ENCODE peak calls at places on chromosomes 1 and 21, in six cellular contexts. H is progenitor cell of endocrine pancreas; L is left ventricle myocardium inferior; T is CD8-positive, alpha-beta T cell; F is A549; B is HFFc6. M is an unnamed sample.

GRCh38 chr1:31029031-31029430 is 36.5 kb downstream of the PUM1 start:
- DNase-seq in H (no peak), B (no peak), T (no peak), L (no peak), F (no peak), M (no peak)

GRCh38 chr1:165350861-165351260 is 5.7 kb downstream of the LMX1A start:
- DNase-seq in F (no peak), T (no peak), B (no peak), L (no peak), H (no peak), M (no peak)

GRCh38 chr1:7616953-7617352 is 154.1 kb upstream of the VAMP3 start:
- DNase-seq in F (no peak), H (no peak), L (peak; percentile 62), B (no peak), T (no peak), M (no peak)

GRCh38 chr1:187877220-187877619 is 1048.5 kb downstream of the PLA2G4A start:
- DNase-seq in F (no peak), H (no peak), L (no peak), B (no peak), T (no peak), M (no peak)

GRCh38 chr1:156276532-156276931 is 6.1 kb downstream of the SMG5 start:
- DNase-seq in B (no peak), T (no peak), H (no peak), L (no peak), F (no peak), M (no peak)

GRCh38 chr1:156643266-156644092 is 1.6 kb downstream of the BCAN start:
- DNase-seq in L (no peak), H (no peak), T (no peak), F (no peak), B (no peak), M (peak; percentile 79)

GRCh38 chr1:94772230-94772641 is 47.9 kb upstream of the SLC44A3 start:
- DNase-seq in T (no peak), F (no peak), L (no peak), B (no peak), H (no peak), M (no peak)

GRCh38 chr1:205619376-205619775 is 12.4 kb downstream of the ELK4 start:
- DNase-seq in H (no peak), T (no peak), L (no peak), F (no peak), B (no peak), M (no peak)

GRCh38 chr1:167103236-167103894 is 9.5 kb downstream of the STYXL2 start:
- DNase-seq in L (no peak), B (no peak), T (no peak), F (no peak), H (no peak), M (no peak)

GRCh38 chr1:78114034-78114956 is 68.5 kb downstream of the GIPC2 start:
- DNase-seq in H (peak; percentile 33), L (no peak), B (peak; percentile 74), T (peak; percentile 22), F (peak; percentile 48), M (peak; percentile 58)

DNA sequence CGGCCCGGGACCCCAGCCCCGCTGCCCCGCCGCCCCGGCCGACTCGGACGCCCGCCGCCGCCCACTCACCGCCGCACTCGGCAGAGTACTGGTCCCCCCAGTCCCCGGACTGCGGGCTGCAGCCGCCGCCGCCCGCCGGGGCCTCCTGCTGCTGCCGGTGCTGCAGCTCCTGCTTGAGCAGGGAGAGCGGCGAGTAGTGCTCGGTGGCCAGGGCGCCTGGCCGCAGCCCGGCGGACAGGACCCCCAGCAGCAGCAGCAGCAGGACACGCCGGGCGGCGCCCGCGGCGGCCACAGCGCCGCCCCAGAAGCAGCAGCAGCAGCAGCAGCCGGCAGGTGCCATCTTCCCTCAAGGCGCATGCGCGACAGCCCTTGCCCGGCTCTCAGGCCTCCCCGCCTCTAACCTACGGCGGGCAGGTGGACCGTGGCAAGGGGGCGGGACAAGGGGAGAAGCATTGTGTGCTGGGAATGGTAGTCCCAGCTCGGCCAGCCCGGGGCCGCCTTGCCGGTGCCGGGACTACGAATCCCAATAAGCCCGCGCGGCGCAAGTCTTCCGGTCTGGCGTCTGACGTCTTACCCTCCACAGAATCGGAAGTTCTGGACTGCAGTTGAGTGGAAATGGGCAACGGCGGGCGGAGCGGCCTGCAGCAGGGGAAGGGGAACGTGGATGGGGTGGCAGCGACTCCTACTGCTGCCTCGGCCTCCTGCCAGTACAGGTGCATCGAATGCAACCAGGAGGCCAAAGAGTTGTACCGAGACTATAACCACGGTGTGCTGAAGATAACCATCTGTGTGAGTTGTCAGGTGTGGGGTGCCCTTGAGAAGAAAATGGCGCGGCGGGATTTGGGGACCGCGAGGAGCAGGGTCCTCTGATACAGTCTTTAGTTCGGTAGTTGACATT is at the start of the genes ARV1 and TTC13:
- DNase-seq in L (peak; percentile 99), T (peak; percentile 96), H (peak; percentile 98), B (peak; percentile 98), F (peak; percentile 98), M (peak; percentile 98)
- TF ChIP-seq CTCF in L (peak; percentile 45), T (peak; percentile 51), H (peak; percentile 56), B (peak; percentile 26), F (peak; percentile 32), M (peak; percentile 48)

DNA sequence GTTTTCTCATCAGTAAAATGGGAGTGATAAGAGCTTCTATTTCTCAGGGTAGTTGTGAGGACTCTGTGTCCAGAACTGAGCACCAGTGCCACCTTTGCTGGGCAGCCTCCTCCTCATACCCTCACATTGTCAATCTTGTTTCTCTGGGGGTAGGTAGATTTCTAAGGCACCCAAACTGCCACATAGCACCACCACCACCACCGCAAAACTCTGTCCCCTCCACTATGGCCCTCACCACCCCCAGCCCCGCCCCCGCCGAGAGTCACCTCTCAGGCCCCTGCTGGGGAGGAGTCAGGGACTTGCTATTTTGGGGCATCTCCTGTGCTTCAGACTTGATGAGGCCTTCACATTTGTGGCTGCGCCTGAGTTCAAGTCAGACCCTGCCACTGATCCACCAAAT is 549.2 kb downstream of the PTPRU start:
- DNase-seq in L (no peak), T (no peak), B (no peak), F (no peak), H (no peak), M (no peak)
- TF ChIP-seq CTCF in L (no peak), T (no peak), B (no peak), F (no peak), H (no peak), M (no peak)

GRCh38 chr1:17919525-17920439 is 164.6 kb downstream of the ACTL8 start:
- DNase-seq in T (no peak), L (no peak), B (peak; percentile 19), F (peak; percentile 25), H (peak; percentile 56), M (no peak)
- TF ChIP-seq CTCF in T (no peak), L (no peak), B (peak; percentile 59), F (peak; percentile 34), H (peak; percentile 57), M (no peak)

DNA sequence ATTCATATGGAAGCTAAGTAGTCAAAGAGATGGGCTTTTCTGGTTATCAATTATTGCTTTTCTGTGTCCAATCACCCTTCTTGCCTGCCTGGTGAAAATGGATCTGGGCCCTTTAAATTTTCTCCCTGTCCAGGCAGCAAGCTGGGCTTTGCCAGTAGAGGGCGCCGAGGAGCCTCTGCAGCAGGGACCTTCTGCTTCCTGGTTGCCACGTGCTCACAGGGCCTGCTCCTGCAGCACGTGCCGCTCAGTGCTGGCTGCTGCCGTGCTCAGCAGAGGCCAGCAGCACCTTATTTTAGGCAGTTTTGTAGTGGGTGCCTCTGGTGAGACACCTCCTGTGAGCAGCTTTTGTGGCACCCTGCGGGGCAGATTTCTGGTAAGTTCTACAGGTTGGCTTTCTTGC is 4.0 kb downstream of the ACTL8 start:
- DNase-seq in B (no peak), H (no peak), F (no peak), T (no peak), L (no peak), M (no peak)
- TF ChIP-seq CTCF in B (peak; percentile 62), H (peak; percentile 20), F (peak; percentile 20), T (no peak), L (no peak), M (peak; percentile 30)

DNA sequence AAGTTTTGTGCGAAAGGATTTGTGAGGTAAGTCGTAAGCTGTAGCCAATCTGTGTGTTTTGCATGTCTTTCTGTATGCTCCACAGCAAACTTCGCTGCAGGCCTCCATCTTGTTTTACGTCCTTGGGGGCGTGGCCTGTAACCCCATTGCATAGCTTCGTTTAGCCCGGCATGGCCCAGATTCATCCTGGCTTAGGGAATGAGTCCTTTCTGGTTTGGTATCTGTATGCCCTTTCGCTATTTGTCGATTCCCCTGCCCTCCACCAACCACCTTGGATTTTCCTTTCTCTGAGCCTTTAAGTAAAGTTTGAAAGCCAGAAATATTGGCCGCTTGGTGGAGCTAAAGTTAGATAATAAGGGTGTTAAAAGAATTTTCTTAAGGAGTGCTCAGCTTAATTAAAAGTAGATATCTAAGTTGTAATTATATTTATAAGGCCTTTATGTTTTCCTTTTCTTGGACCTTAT is 1.1 kb downstream of the THEM4 start:
- DNase-seq in H (no peak), F (no peak), T (no peak), L (no peak), B (peak; percentile 9), M (peak; percentile 36)
- TF ChIP-seq CTCF in H (peak; percentile 7), F (no peak), T (no peak), L (no peak), B (peak; percentile 45), M (no peak)

DNA sequence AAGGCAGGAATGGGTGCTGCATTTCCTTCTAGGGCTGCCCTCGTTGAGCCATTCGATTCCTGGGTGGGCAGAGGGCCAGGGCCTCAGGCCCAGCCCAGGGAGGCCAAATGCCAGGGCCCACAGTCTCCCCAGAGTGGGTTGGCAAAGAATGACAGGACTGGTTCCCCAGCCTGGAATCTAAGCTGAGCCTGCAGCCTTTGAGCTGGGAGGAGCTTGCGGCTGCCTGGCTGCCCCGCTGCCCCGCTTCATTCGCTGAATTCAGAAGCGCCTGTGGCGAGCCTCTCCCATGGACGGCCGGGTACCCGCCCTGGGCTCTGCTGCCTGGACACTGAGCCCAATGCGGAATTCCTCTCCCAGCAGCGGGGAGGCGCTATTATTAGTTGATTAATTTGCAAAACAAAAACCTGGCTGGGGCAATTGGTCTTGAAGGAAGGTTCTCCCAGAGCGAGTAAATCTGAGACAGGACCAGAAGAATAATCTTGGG is 32.3 kb upstream of the TARDBP start:
- DNase-seq in F (no peak), T (no peak), B (peak; percentile 66), L (peak; percentile 75), H (peak; percentile 27), M (no peak)
- TF ChIP-seq CTCF in F (no peak), T (no peak), B (peak; percentile 64), L (peak; percentile 50), H (peak; percentile 39), M (peak; percentile 20)

GRCh38 chr21:23578027-23578426 is 2029.3 kb downstream of the MRPL39 start:
- DNase-seq in H (no peak), L (no peak), B (no peak), F (no peak), T (no peak), M (no peak)
- TF ChIP-seq CTCF in H (no peak), L (no peak), B (no peak), F (no peak), T (no peak), M (no peak)